ENCODE peak calls at places on chromosomes 16 and 17, in eight cellular contexts. F, M, L, O, N, P, D and A are unnamed samples.
A peak's percentile ranks its signal among the peaks of the same experiment; 100 is the strongest.

GRCh38 chr17:61568219-61569072 is 22.6 kb downstream of the NACA2 start:
- DNase-seq in F (no peak), M (peak; percentile 95), L (peak; percentile 94), O (peak; percentile 94), N (no peak), P (no peak), D (no peak), A (no peak)

GRCh38 chr16:48210747-48211146 is 33.4 kb upstream of the LONP2 start:
- DNase-seq in F (no peak), M (no peak), L (no peak), O (no peak), N (no peak), P (no peak), D (no peak), A (no peak)

GRCh38 chr16:65744401-65744800 is 622.1 kb upstream of the CDH5 start:
- DNase-seq in F (no peak), M (no peak), L (no peak), O (no peak), N (no peak), P (no peak), D (no peak), A (no peak)

GRCh38 chr16:2698103-2698870 is 16.0 kb downstream of the KCTD5 start:
- DNase-seq in F (no peak), M (no peak), L (no peak), O (no peak), N (no peak), P (no peak), D (no peak), A (no peak)

GRCh38 chr17:18033442-18034099 is 5.4 kb downstream of the ATPAF2 start:
- DNase-seq in F (peak; percentile 87), M (peak; percentile 80), L (peak; percentile 86), O (peak; percentile 83), N (peak; percentile 80), P (peak; percentile 53), D (no peak), A (peak; percentile 67)

GRCh38 chr16:24681793-24682192 is 47.7 kb upstream of the TNRC6A start:
- DNase-seq in F (peak; percentile 51), M (no peak), L (no peak), O (peak; percentile 59), N (no peak), P (no peak), D (no peak), A (no peak)

GRCh38 chr17:17568772-17569195 is 22.7 kb downstream of the PEMT start:
- DNase-seq in F (peak; percentile 36), M (peak; percentile 10), L (peak; percentile 95), O (peak; percentile 54), N (peak; percentile 85), P (peak; percentile 83), D (peak; percentile 97), A (no peak)

GRCh38 chr17:81184596-81184995 is 18.6 kb upstream of the AATK start:
- DNase-seq in F (no peak), M (no peak), L (no peak), O (no peak), N (peak; percentile 82), P (no peak), D (no peak), A (no peak)

GRCh38 chr17:77802811-77803220 is 155.7 kb upstream of the TNRC6C start:
- DNase-seq in F (peak; percentile 24), M (no peak), L (no peak), O (no peak), N (peak; percentile 93), P (no peak), D (peak; percentile 63), A (no peak)

GRCh38 chr16:3520398-3520797 is 19.6 kb downstream of the CLUAP1 start:
- DNase-seq in F (peak; percentile 62), M (no peak), L (no peak), O (no peak), N (no peak), P (no peak), D (no peak), A (no peak)

GRCh38 chr17:31489295-31490018 is 98.0 kb downstream of the RAB11FIP4 start:
- DNase-seq in F (no peak), M (peak; percentile 31), L (no peak), O (peak; percentile 72), N (no peak), P (peak; percentile 79), D (peak; percentile 82), A (no peak)

GRCh38 chr17:40349477-40350409 is 14.8 kb downstream of the GJD3 start:
- DNase-seq in F (peak; percentile 38), M (no peak), L (no peak), O (no peak), N (no peak), P (no peak), D (no peak), A (no peak)

GRCh38 chr16:80460004-80460403 is 80.8 kb upstream of the DYNLRB2 start:
- DNase-seq in F (no peak), M (no peak), L (no peak), O (no peak), N (no peak), P (no peak), D (no peak), A (no peak)

GRCh38 chr16:11586856-11587642 is at the start of gene LITAF:
- DNase-seq in F (peak; percentile 42), M (no peak), L (peak; percentile 67), O (no peak), N (peak; percentile 92), P (peak; percentile 75), D (peak; percentile 79), A (no peak)

GRCh38 chr17:1153795-1154546 is 25.8 kb downstream of the ABR start:
- DNase-seq in F (peak; percentile 67), M (no peak), L (peak; percentile 51), O (peak; percentile 16), N (peak; percentile 93), P (peak; percentile 23), D (peak; percentile 61), A (no peak)

GRCh38 chr16:24936151-24936550 is 79.0 kb downstream of the ARHGAP17 start:
- DNase-seq in F (peak; percentile 6), M (no peak), L (no peak), O (no peak), N (no peak), P (no peak), D (no peak), A (no peak)

DNA sequence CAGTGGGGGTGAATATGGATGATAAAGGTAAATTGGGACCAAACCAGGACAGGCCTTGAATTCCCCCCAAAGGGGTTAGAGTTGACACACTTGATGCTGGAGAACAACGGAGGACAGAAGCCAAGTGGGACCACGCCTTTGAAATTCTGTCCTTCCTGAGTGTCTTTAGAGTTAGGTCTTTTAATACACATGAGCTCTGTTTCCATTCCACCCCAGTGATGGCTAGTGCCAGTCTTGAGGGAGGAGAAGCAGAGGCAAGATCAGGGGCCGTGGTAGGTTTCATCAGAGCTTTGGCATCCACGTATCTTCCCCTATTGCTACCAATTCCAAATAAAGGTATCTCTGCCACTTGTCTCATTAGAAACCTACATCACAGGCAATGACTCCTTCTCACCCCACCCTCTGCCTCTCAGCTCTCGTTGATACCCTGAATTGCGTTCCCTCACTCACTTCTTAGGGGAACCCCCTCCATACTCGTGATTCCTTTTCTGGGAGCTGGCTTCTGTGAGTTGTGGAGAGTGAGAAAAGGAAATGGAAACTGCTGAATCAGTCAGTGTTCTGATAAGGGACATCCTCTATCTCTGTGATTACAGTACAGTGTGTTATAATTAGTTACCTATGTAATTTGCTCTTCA is 2.4 kb upstream of the CCL3L1 start:
- DNase-seq in F (no peak), M (no peak), L (no peak), O (no peak), N (no peak), P (no peak), D (peak; percentile 28), A (no peak)
- TF ChIP-seq RAD21 in F (no peak), M (no peak), L (no peak), O (no peak), N (no peak), P (no peak), D (no peak), A (no peak)

GRCh38 chr17:69320210-69320907 is 6.6 kb downstream of the ABCA5 start:
- DNase-seq in F (no peak), M (no peak), L (no peak), O (no peak), N (no peak), P (no peak), D (no peak), A (no peak)
- TF ChIP-seq RAD21 in F (no peak), M (no peak), L (no peak), O (no peak), N (no peak), P (no peak), D (no peak), A (no peak)

GRCh38 chr17:67290994-67291362 is 46.0 kb upstream of the HELZ start:
- DNase-seq in F (no peak), M (no peak), L (no peak), O (no peak), N (peak; percentile 39), P (no peak), D (no peak), A (no peak)

GRCh38 chr17:67294451-67295199 is 49.6 kb upstream of the HELZ start:
- DNase-seq in F (no peak), M (no peak), L (no peak), O (no peak), N (no peak), P (no peak), D (no peak), A (no peak)

GRCh38 chr17:67290244-67290993 is 45.4 kb upstream of the HELZ start:
- DNase-seq in F (no peak), M (no peak), L (no peak), O (no peak), N (no peak), P (no peak), D (no peak), A (no peak)

GRCh38 chr17:67289174-67289876 is 44.3 kb upstream of the HELZ start:
- DNase-seq in F (peak; percentile 55), M (no peak), L (no peak), O (no peak), N (no peak), P (no peak), D (no peak), A (no peak)

GRCh38 chr17:67293251-67294203 is 48.5 kb upstream of the HELZ start:
- DNase-seq in F (peak; percentile 29), M (peak; percentile 69), L (peak; percentile 74), O (peak; percentile 72), N (peak; percentile 62), P (peak; percentile 70), D (peak; percentile 79), A (peak; percentile 4)
- TF ChIP-seq RAD21 in F (peak; percentile 65), M (peak; percentile 91), L (peak; percentile 69), O (peak; percentile 93), N (peak; percentile 62), P (peak; percentile 81), D (peak; percentile 73), A (peak; percentile 77)

GRCh38 chr17:19244796-19245195 is 7.6 kb downstream of the EPN2 start:
- DNase-seq in F (no peak), M (no peak), L (no peak), O (no peak), N (no peak), P (no peak), D (no peak), A (no peak)

GRCh38 chr17:19242926-19243325 is 5.8 kb downstream of the EPN2 start:
- DNase-seq in F (no peak), M (no peak), L (no peak), O (no peak), N (no peak), P (no peak), D (no peak), A (no peak)

GRCh38 chr17:19243838-19244237 is 6.7 kb downstream of the EPN2 start:
- DNase-seq in F (no peak), M (no peak), L (no peak), O (no peak), N (no peak), P (no peak), D (no peak), A (no peak)

GRCh38 chr17:19244357-19244756 is 7.2 kb downstream of the EPN2 start:
- DNase-seq in F (no peak), M (no peak), L (no peak), O (no peak), N (no peak), P (no peak), D (no peak), A (no peak)

GRCh38 chr17:19242323-19242722 is 5.2 kb downstream of the EPN2 start:
- DNase-seq in F (no peak), M (peak; percentile 16), L (no peak), O (no peak), N (no peak), P (no peak), D (no peak), A (no peak)
- TF ChIP-seq RAD21 in F (no peak), M (no peak), L (no peak), O (no peak), N (no peak), P (no peak), D (no peak), A (no peak)